ENCODE peak calls at places on chromosomes 16 and 17, in seven cellular contexts. One of them, this sample, is unnamed.

GRCh38 chr16:85569615-85570212 is 43.4 kb upstream of the GSE1 start:
- DNase-seq in brain microvascular endothelial cell: peak
- DNase-seq in stimulated activated naive CD4-positive, alpha-beta T cell treated with Interleukin-2 at 50 U/mL for 16 hours: peak
- DNase-seq in tibial nerve: no peak
- DNase-seq in CD8-positive, alpha-beta T cell: peak
- DNase-seq in breast epithelium: peak
- DNase-seq in stimulated activated CD4-positive, alpha-beta T cell treated with anti-CD3 and anti-CD28 coated beads, Interleukin-15, amount 100 ng/mL, for 48 hours: no peak
- DNase-seq in this sample: peak

GRCh38 chr16:4937782-4938682 is 1.1 kb upstream of the PPL start:
- DNase-seq in brain microvascular endothelial cell: no peak
- DNase-seq in stimulated activated naive CD4-positive, alpha-beta T cell treated with Interleukin-2 at 50 U/mL for 16 hours: no peak
- DNase-seq in tibial nerve: no peak
- DNase-seq in CD8-positive, alpha-beta T cell: no peak
- DNase-seq in breast epithelium: peak
- DNase-seq in stimulated activated CD4-positive, alpha-beta T cell treated with anti-CD3 and anti-CD28 coated beads, Interleukin-15, amount 100 ng/mL, for 48 hours: no peak
- DNase-seq in this sample: no peak

GRCh38 chr16:58907297-58907696 is 173.2 kb upstream of the GOT2 start:
- DNase-seq in brain microvascular endothelial cell: no peak
- DNase-seq in stimulated activated naive CD4-positive, alpha-beta T cell treated with Interleukin-2 at 50 U/mL for 16 hours: no peak
- DNase-seq in tibial nerve: no peak
- DNase-seq in CD8-positive, alpha-beta T cell: no peak
- DNase-seq in breast epithelium: no peak
- DNase-seq in stimulated activated CD4-positive, alpha-beta T cell treated with anti-CD3 and anti-CD28 coated beads, Interleukin-15, amount 100 ng/mL, for 48 hours: no peak
- DNase-seq in this sample: no peak

GRCh38 chr17:1056761-1057160 is 59.8 kb downstream of the TIMM22 start:
- DNase-seq in brain microvascular endothelial cell: no peak
- DNase-seq in stimulated activated naive CD4-positive, alpha-beta T cell treated with Interleukin-2 at 50 U/mL for 16 hours: no peak
- DNase-seq in tibial nerve: no peak
- DNase-seq in CD8-positive, alpha-beta T cell: no peak
- DNase-seq in breast epithelium: no peak
- DNase-seq in stimulated activated CD4-positive, alpha-beta T cell treated with anti-CD3 and anti-CD28 coated beads, Interleukin-15, amount 100 ng/mL, for 48 hours: no peak
- DNase-seq in this sample: no peak

GRCh38 chr17:22090263-22090935 is 398.1 kb downstream of the KCNJ18 start:
- DNase-seq in brain microvascular endothelial cell: no peak
- DNase-seq in stimulated activated naive CD4-positive, alpha-beta T cell treated with Interleukin-2 at 50 U/mL for 16 hours: no peak
- DNase-seq in tibial nerve: no peak
- DNase-seq in CD8-positive, alpha-beta T cell: no peak
- DNase-seq in breast epithelium: no peak
- DNase-seq in stimulated activated CD4-positive, alpha-beta T cell treated with anti-CD3 and anti-CD28 coated beads, Interleukin-15, amount 100 ng/mL, for 48 hours: no peak
- DNase-seq in this sample: no peak

GRCh38 chr16:85436636-85437160 is 176.4 kb upstream of the GSE1 start:
- DNase-seq in brain microvascular endothelial cell: no peak
- DNase-seq in stimulated activated naive CD4-positive, alpha-beta T cell treated with Interleukin-2 at 50 U/mL for 16 hours: no peak
- DNase-seq in tibial nerve: no peak
- DNase-seq in CD8-positive, alpha-beta T cell: no peak
- DNase-seq in breast epithelium: no peak
- DNase-seq in stimulated activated CD4-positive, alpha-beta T cell treated with anti-CD3 and anti-CD28 coated beads, Interleukin-15, amount 100 ng/mL, for 48 hours: no peak
- DNase-seq in this sample: no peak

GRCh38 chr17:2926019-2926650 is 129.9 kb downstream of the RAP1GAP2 start:
- DNase-seq in brain microvascular endothelial cell: no peak
- DNase-seq in stimulated activated naive CD4-positive, alpha-beta T cell treated with Interleukin-2 at 50 U/mL for 16 hours: no peak
- DNase-seq in tibial nerve: no peak
- DNase-seq in CD8-positive, alpha-beta T cell: no peak
- DNase-seq in breast epithelium: peak
- DNase-seq in stimulated activated CD4-positive, alpha-beta T cell treated with anti-CD3 and anti-CD28 coated beads, Interleukin-15, amount 100 ng/mL, for 48 hours: no peak
- DNase-seq in this sample: no peak

GRCh38 chr17:74780443-74781238 is 4.5 kb upstream of the NAT9 start:
- DNase-seq in brain microvascular endothelial cell: no peak
- DNase-seq in stimulated activated naive CD4-positive, alpha-beta T cell treated with Interleukin-2 at 50 U/mL for 16 hours: no peak
- DNase-seq in tibial nerve: no peak
- DNase-seq in CD8-positive, alpha-beta T cell: no peak
- DNase-seq in breast epithelium: no peak
- DNase-seq in stimulated activated CD4-positive, alpha-beta T cell treated with anti-CD3 and anti-CD28 coated beads, Interleukin-15, amount 100 ng/mL, for 48 hours: no peak
- DNase-seq in this sample: no peak

GRCh38 chr16:85430523-85431381 is 182.4 kb upstream of the GSE1 start:
- DNase-seq in brain microvascular endothelial cell: no peak
- DNase-seq in stimulated activated naive CD4-positive, alpha-beta T cell treated with Interleukin-2 at 50 U/mL for 16 hours: no peak
- DNase-seq in tibial nerve: no peak
- DNase-seq in CD8-positive, alpha-beta T cell: no peak
- DNase-seq in breast epithelium: no peak
- DNase-seq in stimulated activated CD4-positive, alpha-beta T cell treated with anti-CD3 and anti-CD28 coated beads, Interleukin-15, amount 100 ng/mL, for 48 hours: no peak
- DNase-seq in this sample: peak

GRCh38 chr17:1162116-1162855 is 17.5 kb downstream of the ABR start:
- DNase-seq in brain microvascular endothelial cell: no peak
- DNase-seq in stimulated activated naive CD4-positive, alpha-beta T cell treated with Interleukin-2 at 50 U/mL for 16 hours: no peak
- DNase-seq in tibial nerve: no peak
- DNase-seq in CD8-positive, alpha-beta T cell: no peak
- DNase-seq in breast epithelium: no peak
- DNase-seq in stimulated activated CD4-positive, alpha-beta T cell treated with anti-CD3 and anti-CD28 coated beads, Interleukin-15, amount 100 ng/mL, for 48 hours: no peak
- DNase-seq in this sample: no peak

This sample was measured in natural killer cell treated with Interleukin-12 subunit alpha and Interleukin-12 subunit beta and Interleukin-15 and Interleukin-18, amount 100 ng/mL, for 72 hours.